ENCODE peak calls at places on chromosome 22, in four cellular contexts. J is astrocyte, R is A549, Z is lower leg skin. H is an unnamed sample.

GRCh38 chr22:17786435-17787158 is 12.3 kb upstream of the BID start:
- DNase-seq in J (peak), R (no peak), Z (peak), H (no peak)

GRCh38 chr22:39227542-39228272 is 17.1 kb downstream of the PDGFB start:
- DNase-seq in J (no peak), R (no peak), Z (no peak), H (no peak)

GRCh38 chr22:20653795-20654342 is 120.0 kb upstream of the SERPIND1 start:
- DNase-seq in J (no peak), R (no peak), Z (peak), H (no peak)

GRCh38 chr22:39917776-39918493 is 17.1 kb downstream of the GRAP2 start:
- DNase-seq in J (no peak), R (no peak), Z (no peak), H (no peak)

GRCh38 chr22:26986051-26986881 is 328.9 kb downstream of the MIAT start:
- DNase-seq in J (peak), R (no peak), Z (peak), H (peak)

GRCh38 chr22:50201191-50202129 is 649 bp downstream of the SELENOO start:
- DNase-seq in J (no peak), R (no peak), Z (no peak), H (no peak)

GRCh38 chr22:26466196-26466595 is 17.4 kb downstream of the HPS4 start:
- DNase-seq in J (no peak), R (no peak), Z (peak), H (no peak)

GRCh38 chr22:32802291-32802826 is 854 bp downstream of the TIMP3 start:
- DNase-seq in J (peak), R (no peak), Z (no peak), H (no peak)

GRCh38 chr22:32720924-32721323 is 80.6 kb upstream of the TIMP3 start:
- DNase-seq in J (peak), R (no peak), Z (no peak), H (no peak)

GRCh38 chr22:26428515-26429457 is at the start of gene ASPHD2:
- DNase-seq in J (peak), R (peak), Z (peak), H (no peak)

GRCh38 chr22:37823134-37823985 is at the start of gene GALR3:
- DNase-seq in J (no peak), R (no peak), Z (no peak), H (no peak)

GRCh38 chr22:40235418-40235817 is 57.7 kb downstream of the TNRC6B start:
- DNase-seq in J (peak), R (no peak), Z (no peak), H (no peak)

GRCh38 chr22:29449296-29449863 is 11.0 kb downstream of the RFPL1 start:
- DNase-seq in J (no peak), R (no peak), Z (no peak), H (no peak)

GRCh38 chr22:20615533-20616450 is 108.4 kb downstream of the MED15 start:
- DNase-seq in J (no peak), R (no peak), Z (no peak), H (no peak)

GRCh38 chr22:31607696-31608095 is 54.3 kb downstream of the PISD start:
- DNase-seq in J (no peak), R (no peak), Z (no peak), H (no peak)

GRCh38 chr22:32583921-32584335 is 109.3 kb downstream of the FBXO7 start:
- DNase-seq in J (no peak), R (peak), Z (no peak), H (no peak)

GRCh38 chr22:37519268-37520195 is at the start of gene CARD10:
- DNase-seq in J (no peak), R (no peak), Z (no peak), H (no peak)

GRCh38 chr22:39277135-39277607 is 32.4 kb upstream of the PDGFB start:
- DNase-seq in J (peak), R (no peak), Z (no peak), H (no peak)

DNA sequence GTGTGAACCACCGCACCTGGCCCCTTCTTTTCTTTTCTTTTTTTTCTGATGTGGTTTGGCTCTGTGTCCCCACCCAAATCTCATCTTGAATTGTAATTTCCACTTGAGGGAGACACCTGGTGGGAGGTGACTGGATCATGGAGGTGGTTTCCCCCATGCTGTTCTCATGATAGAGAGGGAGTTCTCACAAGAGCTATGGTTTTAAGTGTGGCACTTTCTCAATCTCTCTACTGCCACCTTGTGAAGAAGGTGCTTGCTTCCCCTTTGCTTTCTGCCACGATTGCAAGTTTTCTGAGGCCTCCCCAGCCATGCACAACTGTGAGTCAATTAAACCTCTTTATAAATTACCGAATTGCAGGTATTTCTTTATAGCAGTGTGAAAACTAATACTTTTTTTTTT is 4.9 kb upstream of the TCN2 start:
- DNase-seq in J (peak), R (peak), Z (no peak), H (no peak)
- TF ChIP-seq CTCF in J (peak), R (peak), Z (no peak), H (peak)

GRCh38 chr22:43158778-43159483 is 7.6 kb downstream of the TSPO start:
- DNase-seq in J (no peak), R (no peak), Z (peak), H (no peak)

GRCh38 chr22:43160497-43161126 is 9.3 kb downstream of the TSPO start:
- DNase-seq in J (no peak), R (no peak), Z (no peak), H (no peak)

GRCh38 chr22:43157874-43158546 is 6.7 kb downstream of the TSPO start:
- DNase-seq in J (no peak), R (no peak), Z (no peak), H (no peak)

GRCh38 chr22:43162412-43163150 is 11.2 kb downstream of the TSPO start:
- DNase-seq in J (no peak), R (no peak), Z (no peak), H (no peak)

DNA sequence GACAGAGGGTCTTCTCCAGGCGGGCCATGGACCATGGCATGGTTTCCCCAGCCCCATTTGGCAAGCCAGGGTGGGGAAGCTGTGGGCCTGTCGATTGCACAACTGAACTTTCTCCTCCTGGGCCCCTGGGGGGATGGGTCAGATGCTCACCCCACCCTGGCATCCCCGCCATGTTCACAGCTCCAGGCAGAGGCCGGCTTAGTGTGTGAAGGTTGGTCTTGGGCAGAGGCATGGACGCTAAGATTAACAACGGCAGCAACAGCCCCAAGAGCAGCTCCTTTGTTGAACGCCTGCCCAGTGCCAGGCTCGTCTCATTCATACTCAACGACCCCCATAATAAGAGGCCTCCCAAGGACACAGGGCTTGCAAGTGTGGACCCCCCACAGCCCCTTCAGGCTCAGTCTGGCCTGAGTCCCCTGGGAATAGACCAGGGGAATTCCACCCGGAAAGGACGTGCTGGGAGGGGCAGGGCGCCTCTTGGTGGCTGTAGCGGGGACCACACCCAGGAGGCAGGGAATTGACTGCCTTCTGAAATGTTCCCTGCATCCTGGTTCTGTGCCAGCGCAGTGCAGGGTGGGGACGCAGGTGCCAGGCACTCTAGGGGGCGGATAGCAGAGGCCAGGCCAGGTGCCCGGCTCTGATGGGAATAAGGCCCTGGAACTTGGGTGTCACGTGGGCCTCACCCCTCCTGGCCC is 8.3 kb downstream of the TSPO start:
- DNase-seq in J (no peak), R (peak), Z (no peak), H (no peak)
- TF ChIP-seq CTCF in J (peak), R (no peak), Z (no peak), H (peak)

DNA sequence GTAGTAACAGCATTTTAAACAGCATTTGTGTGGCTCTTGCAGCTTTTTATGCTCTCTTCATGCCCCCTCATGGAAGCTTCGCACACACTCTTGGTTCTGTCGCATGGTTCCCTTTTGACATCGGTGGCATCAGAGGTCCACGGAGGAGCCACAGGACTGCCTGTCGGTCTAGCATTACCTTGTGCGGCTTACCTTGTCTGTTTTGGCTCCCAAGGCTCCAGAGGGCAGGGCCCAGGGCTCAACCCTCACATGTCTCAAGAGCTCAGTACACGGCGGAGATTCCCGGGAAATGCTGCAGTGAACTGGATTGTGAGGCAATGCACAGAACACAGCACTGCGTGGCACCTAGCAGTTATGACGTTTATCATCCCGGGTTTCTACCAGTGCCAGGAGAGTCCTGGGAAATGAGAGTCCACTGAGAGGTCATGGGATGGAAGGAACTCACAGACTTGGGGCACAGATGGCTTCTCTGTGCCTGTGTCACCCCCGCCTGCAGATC is 1015.8 kb downstream of the TBC1D22A start:
- DNase-seq in J (no peak), R (no peak), Z (peak), H (no peak)
- TF ChIP-seq CTCF in J (no peak), R (no peak), Z (no peak), H (no peak)

GRCh38 chr22:23079814-23080521 is 9.6 kb downstream of the GNAZ start:
- DNase-seq in J (no peak), R (no peak), Z (no peak), H (no peak)

GRCh38 chr22:23076896-23077572 is 6.7 kb downstream of the GNAZ start:
- DNase-seq in J (no peak), R (no peak), Z (no peak), H (no peak)

GRCh38 chr22:23078462-23078787 is 8.1 kb downstream of the GNAZ start:
- DNase-seq in J (no peak), R (no peak), Z (no peak), H (no peak)

GRCh38 chr22:23079240-23079768 is 9.0 kb downstream of the GNAZ start:
- DNase-seq in J (no peak), R (no peak), Z (no peak), H (no peak)

GRCh38 chr22:23077627-23078461 is 7.5 kb downstream of the GNAZ start:
- DNase-seq in J (no peak), R (no peak), Z (no peak), H (no peak)
- TF ChIP-seq CTCF in J (no peak), R (no peak), Z (no peak), H (no peak)

GRCh38 chr22:44335903-44336803 is 23.4 kb upstream of the SHISAL1 start:
- DNase-seq in J (no peak), R (no peak), Z (no peak), H (no peak)
- TF ChIP-seq CTCF in J (no peak), R (no peak), Z (no peak), H (no peak)